ENCODE peak calls at places on chromosomes 7 and 10, in nine cellular contexts. Z, R, Q, B, W, M, C, J and K are unnamed samples.

GRCh38 chr10:16182688-16183087 is 254.1 kb upstream of the PTER start:
- DNase-seq in Z (no peak), R (no peak), Q (no peak), B (no peak), W (no peak), M (no peak), C (no peak), J (no peak), K (no peak)

GRCh38 chr7:34061175-34061574 is 155.8 kb downstream of the BMPER start:
- DNase-seq in Z (no peak), R (no peak), Q (no peak), B (peak; percentile 93), W (peak; percentile 62), M (no peak), C (no peak), J (no peak), K (no peak)

GRCh38 chr10:116671274-116671926 is 50.6 kb downstream of the PNLIPRP2 start:
- DNase-seq in Z (no peak), R (no peak), Q (no peak), B (peak; percentile 68), W (no peak), M (no peak), C (peak; percentile 9), J (no peak), K (no peak)

GRCh38 chr10:21203473-21204107 is 306.5 kb upstream of the NEBL start:
- DNase-seq in Z (no peak), R (no peak), Q (no peak), B (no peak), W (no peak), M (no peak), C (no peak), J (no peak), K (no peak)

GRCh38 chr10:49398000-49398861 is 2.3 kb upstream of the DRGX start:
- DNase-seq in Z (peak; percentile 87), R (no peak), Q (peak; percentile 75), B (peak; percentile 28), W (no peak), M (peak; percentile 54), C (peak; percentile 94), J (peak; percentile 61), K (peak; percentile 56)

GRCh38 chr7:47945261-47946015 is 2.8 kb downstream of the PKD1L1 start:
- DNase-seq in Z (peak; percentile 92), R (peak; percentile 36), Q (peak; percentile 66), B (peak; percentile 62), W (no peak), M (peak; percentile 79), C (peak; percentile 69), J (peak; percentile 82), K (peak; percentile 58)

GRCh38 chr10:46999217-46999616 is 88.0 kb downstream of the PTPN20 start:
- DNase-seq in Z (no peak), R (no peak), Q (no peak), B (no peak), W (no peak), M (no peak), C (no peak), J (no peak), K (no peak)

GRCh38 chr10:75233444-75234016 is 2.2 kb downstream of the COMTD1 start:
- DNase-seq in Z (no peak), R (no peak), Q (no peak), B (no peak), W (no peak), M (no peak), C (no peak), J (no peak), K (no peak)

GRCh38 chr7:83732305-83732704 is 83.4 kb upstream of the SEMA3E start:
- DNase-seq in Z (no peak), R (no peak), Q (no peak), B (no peak), W (no peak), M (no peak), C (no peak), J (no peak), K (no peak)